ENCODE peak calls at places on chromosomes 16 and 17, in eight cellular contexts. One of them, this sample, is unnamed.

GRCh38 chr17:75842963-75843576 is 1.1 kb downstream of the UNC13D start:
- DNase-seq in AG20443: no peak
- DNase-seq in mucosa of gallbladder: no peak
- DNase-seq in cardiac fibroblast: no peak
- DNase-seq in esophagus squamous epithelium: no peak
- DNase-seq in stimulated activated CD4-positive, alpha-beta T cell treated with anti-CD3 and anti-CD28 coated beads, Interleukin-12 subunit alpha, Interleukin-12 subunit beta, amount 100 ng/mL, for 48 hours: no peak
- DNase-seq in NCI-H1092 treated with DMSO at 0.1 percent for 48 hours: no peak
- DNase-seq in germinal center: no peak
- DNase-seq in this sample: no peak

GRCh38 chr17:31544186-31544585 is 152.7 kb downstream of the RAB11FIP4 start:
- DNase-seq in AG20443: no peak
- DNase-seq in mucosa of gallbladder: no peak
- DNase-seq in cardiac fibroblast: no peak
- DNase-seq in esophagus squamous epithelium: no peak
- DNase-seq in stimulated activated CD4-positive, alpha-beta T cell treated with anti-CD3 and anti-CD28 coated beads, Interleukin-12 subunit alpha, Interleukin-12 subunit beta, amount 100 ng/mL, for 48 hours: no peak
- DNase-seq in NCI-H1092 treated with DMSO at 0.1 percent for 48 hours: no peak
- DNase-seq in germinal center: no peak
- DNase-seq in this sample: no peak

GRCh38 chr17:48564200-48565023 is 13.7 kb downstream of the HOXB4 start:
- DNase-seq in AG20443: peak
- DNase-seq in mucosa of gallbladder: no peak
- DNase-seq in cardiac fibroblast: no peak
- DNase-seq in esophagus squamous epithelium: no peak
- DNase-seq in stimulated activated CD4-positive, alpha-beta T cell treated with anti-CD3 and anti-CD28 coated beads, Interleukin-12 subunit alpha, Interleukin-12 subunit beta, amount 100 ng/mL, for 48 hours: no peak
- DNase-seq in NCI-H1092 treated with DMSO at 0.1 percent for 48 hours: no peak
- DNase-seq in germinal center: no peak
- DNase-seq in this sample: no peak

GRCh38 chr16:23356941-23357340 is 54.8 kb downstream of the SCNN1B start:
- DNase-seq in AG20443: no peak
- DNase-seq in mucosa of gallbladder: no peak
- DNase-seq in cardiac fibroblast: no peak
- DNase-seq in esophagus squamous epithelium: no peak
- DNase-seq in stimulated activated CD4-positive, alpha-beta T cell treated with anti-CD3 and anti-CD28 coated beads, Interleukin-12 subunit alpha, Interleukin-12 subunit beta, amount 100 ng/mL, for 48 hours: no peak
- DNase-seq in NCI-H1092 treated with DMSO at 0.1 percent for 48 hours: no peak
- DNase-seq in germinal center: no peak
- DNase-seq in this sample: no peak

GRCh38 chr16:3349175-3349574 is 6.5 kb upstream of the OR2C1 start:
- DNase-seq in AG20443: no peak
- DNase-seq in mucosa of gallbladder: no peak
- DNase-seq in cardiac fibroblast: no peak
- DNase-seq in esophagus squamous epithelium: no peak
- DNase-seq in stimulated activated CD4-positive, alpha-beta T cell treated with anti-CD3 and anti-CD28 coated beads, Interleukin-12 subunit alpha, Interleukin-12 subunit beta, amount 100 ng/mL, for 48 hours: no peak
- DNase-seq in NCI-H1092 treated with DMSO at 0.1 percent for 48 hours: no peak
- DNase-seq in germinal center: no peak
- DNase-seq in this sample: no peak

GRCh38 chr16:71676236-71676635 is 48.3 kb downstream of the PHLPP2 start:
- DNase-seq in AG20443: no peak
- DNase-seq in mucosa of gallbladder: no peak
- DNase-seq in cardiac fibroblast: no peak
- DNase-seq in esophagus squamous epithelium: no peak
- DNase-seq in stimulated activated CD4-positive, alpha-beta T cell treated with anti-CD3 and anti-CD28 coated beads, Interleukin-12 subunit alpha, Interleukin-12 subunit beta, amount 100 ng/mL, for 48 hours: no peak
- DNase-seq in NCI-H1092 treated with DMSO at 0.1 percent for 48 hours: no peak
- DNase-seq in germinal center: no peak
- DNase-seq in this sample: no peak

GRCh38 chr17:29582254-29582765 is 7.1 kb downstream of the GIT1 start:
- DNase-seq in AG20443: no peak
- DNase-seq in mucosa of gallbladder: no peak
- DNase-seq in cardiac fibroblast: no peak
- DNase-seq in esophagus squamous epithelium: no peak
- DNase-seq in stimulated activated CD4-positive, alpha-beta T cell treated with anti-CD3 and anti-CD28 coated beads, Interleukin-12 subunit alpha, Interleukin-12 subunit beta, amount 100 ng/mL, for 48 hours: no peak
- DNase-seq in NCI-H1092 treated with DMSO at 0.1 percent for 48 hours: no peak
- DNase-seq in germinal center: no peak
- DNase-seq in this sample: no peak

GRCh38 chr17:3867606-3868005 is 21.6 kb upstream of the NCBP3 start:
- DNase-seq in AG20443: no peak
- DNase-seq in mucosa of gallbladder: no peak
- DNase-seq in cardiac fibroblast: no peak
- DNase-seq in esophagus squamous epithelium: no peak
- DNase-seq in stimulated activated CD4-positive, alpha-beta T cell treated with anti-CD3 and anti-CD28 coated beads, Interleukin-12 subunit alpha, Interleukin-12 subunit beta, amount 100 ng/mL, for 48 hours: no peak
- DNase-seq in NCI-H1092 treated with DMSO at 0.1 percent for 48 hours: no peak
- DNase-seq in germinal center: no peak
- DNase-seq in this sample: no peak

GRCh38 chr17:8047769-8048110 is 8.9 kb downstream of the ALOX15B start:
- DNase-seq in AG20443: no peak
- DNase-seq in mucosa of gallbladder: no peak
- DNase-seq in cardiac fibroblast: no peak
- DNase-seq in esophagus squamous epithelium: no peak
- DNase-seq in stimulated activated CD4-positive, alpha-beta T cell treated with anti-CD3 and anti-CD28 coated beads, Interleukin-12 subunit alpha, Interleukin-12 subunit beta, amount 100 ng/mL, for 48 hours: no peak
- DNase-seq in NCI-H1092 treated with DMSO at 0.1 percent for 48 hours: no peak
- DNase-seq in germinal center: no peak
- DNase-seq in this sample: no peak

GRCh38 chr17:80892900-80893603 is 98.6 kb upstream of the CHMP6 start:
- DNase-seq in AG20443: peak
- DNase-seq in mucosa of gallbladder: no peak
- DNase-seq in cardiac fibroblast: peak
- DNase-seq in esophagus squamous epithelium: no peak
- DNase-seq in stimulated activated CD4-positive, alpha-beta T cell treated with anti-CD3 and anti-CD28 coated beads, Interleukin-12 subunit alpha, Interleukin-12 subunit beta, amount 100 ng/mL, for 48 hours: no peak
- DNase-seq in NCI-H1092 treated with DMSO at 0.1 percent for 48 hours: no peak
- DNase-seq in germinal center: no peak
- DNase-seq in this sample: peak

GRCh38 chr17:76707985-76708807 is 2.6 kb downstream of the MXRA7 start:
- DNase-seq in AG20443: no peak
- DNase-seq in mucosa of gallbladder: no peak
- DNase-seq in cardiac fibroblast: peak
- DNase-seq in esophagus squamous epithelium: no peak
- DNase-seq in stimulated activated CD4-positive, alpha-beta T cell treated with anti-CD3 and anti-CD28 coated beads, Interleukin-12 subunit alpha, Interleukin-12 subunit beta, amount 100 ng/mL, for 48 hours: no peak
- DNase-seq in NCI-H1092 treated with DMSO at 0.1 percent for 48 hours: no peak
- DNase-seq in germinal center: no peak
- DNase-seq in this sample: peak

GRCh38 chr16:79282806-79283205 is 317.7 kb downstream of the MAF start:
- DNase-seq in AG20443: no peak
- DNase-seq in mucosa of gallbladder: no peak
- DNase-seq in cardiac fibroblast: no peak
- DNase-seq in esophagus squamous epithelium: no peak
- DNase-seq in stimulated activated CD4-positive, alpha-beta T cell treated with anti-CD3 and anti-CD28 coated beads, Interleukin-12 subunit alpha, Interleukin-12 subunit beta, amount 100 ng/mL, for 48 hours: no peak
- DNase-seq in NCI-H1092 treated with DMSO at 0.1 percent for 48 hours: no peak
- DNase-seq in germinal center: no peak
- DNase-seq in this sample: no peak

GRCh38 chr16:9603316-9603715 is 511.9 kb downstream of the HAPSTR1 start:
- DNase-seq in AG20443: no peak
- DNase-seq in mucosa of gallbladder: no peak
- DNase-seq in cardiac fibroblast: no peak
- DNase-seq in esophagus squamous epithelium: no peak
- DNase-seq in stimulated activated CD4-positive, alpha-beta T cell treated with anti-CD3 and anti-CD28 coated beads, Interleukin-12 subunit alpha, Interleukin-12 subunit beta, amount 100 ng/mL, for 48 hours: no peak
- DNase-seq in NCI-H1092 treated with DMSO at 0.1 percent for 48 hours: no peak
- DNase-seq in germinal center: no peak
- DNase-seq in this sample: no peak

GRCh38 chr17:6086603-6087400 is 16.6 kb downstream of the WSCD1 start:
- DNase-seq in AG20443: no peak
- DNase-seq in mucosa of gallbladder: no peak
- DNase-seq in cardiac fibroblast: no peak
- DNase-seq in esophagus squamous epithelium: no peak
- DNase-seq in stimulated activated CD4-positive, alpha-beta T cell treated with anti-CD3 and anti-CD28 coated beads, Interleukin-12 subunit alpha, Interleukin-12 subunit beta, amount 100 ng/mL, for 48 hours: no peak
- DNase-seq in NCI-H1092 treated with DMSO at 0.1 percent for 48 hours: no peak
- DNase-seq in germinal center: no peak
- DNase-seq in this sample: no peak

GRCh38 chr17:61309857-61310256 is 89.8 kb upstream of the TBX2 start:
- DNase-seq in AG20443: peak
- DNase-seq in mucosa of gallbladder: no peak
- DNase-seq in cardiac fibroblast: peak
- DNase-seq in esophagus squamous epithelium: no peak
- DNase-seq in stimulated activated CD4-positive, alpha-beta T cell treated with anti-CD3 and anti-CD28 coated beads, Interleukin-12 subunit alpha, Interleukin-12 subunit beta, amount 100 ng/mL, for 48 hours: no peak
- DNase-seq in NCI-H1092 treated with DMSO at 0.1 percent for 48 hours: no peak
- DNase-seq in germinal center: no peak
- DNase-seq in this sample: peak

GRCh38 chr17:39618252-39618913 is 8.4 kb upstream of the PPP1R1B start:
- DNase-seq in AG20443: peak
- DNase-seq in mucosa of gallbladder: no peak
- DNase-seq in cardiac fibroblast: no peak
- DNase-seq in esophagus squamous epithelium: no peak
- DNase-seq in stimulated activated CD4-positive, alpha-beta T cell treated with anti-CD3 and anti-CD28 coated beads, Interleukin-12 subunit alpha, Interleukin-12 subunit beta, amount 100 ng/mL, for 48 hours: no peak
- DNase-seq in NCI-H1092 treated with DMSO at 0.1 percent for 48 hours: peak
- DNase-seq in germinal center: no peak
- DNase-seq in this sample: no peak

GRCh38 chr16:47643610-47644009 is 182.5 kb downstream of the PHKB start:
- DNase-seq in AG20443: no peak
- DNase-seq in mucosa of gallbladder: no peak
- DNase-seq in cardiac fibroblast: no peak
- DNase-seq in esophagus squamous epithelium: no peak
- DNase-seq in stimulated activated CD4-positive, alpha-beta T cell treated with anti-CD3 and anti-CD28 coated beads, Interleukin-12 subunit alpha, Interleukin-12 subunit beta, amount 100 ng/mL, for 48 hours: no peak
- DNase-seq in NCI-H1092 treated with DMSO at 0.1 percent for 48 hours: no peak
- DNase-seq in germinal center: no peak
- DNase-seq in this sample: peak

GRCh38 chr17:7018331-7018964 is 4.4 kb upstream of the BCL6B start:
- DNase-seq in AG20443: peak
- DNase-seq in mucosa of gallbladder: no peak
- DNase-seq in cardiac fibroblast: no peak
- DNase-seq in esophagus squamous epithelium: no peak
- DNase-seq in stimulated activated CD4-positive, alpha-beta T cell treated with anti-CD3 and anti-CD28 coated beads, Interleukin-12 subunit alpha, Interleukin-12 subunit beta, amount 100 ng/mL, for 48 hours: no peak
- DNase-seq in NCI-H1092 treated with DMSO at 0.1 percent for 48 hours: no peak
- DNase-seq in germinal center: no peak
- DNase-seq in this sample: no peak

GRCh38 chr17:42928714-42929496 is 28.3 kb downstream of the G6PC1 start:
- DNase-seq in AG20443: peak
- DNase-seq in mucosa of gallbladder: peak
- DNase-seq in cardiac fibroblast: peak
- DNase-seq in esophagus squamous epithelium: no peak
- DNase-seq in stimulated activated CD4-positive, alpha-beta T cell treated with anti-CD3 and anti-CD28 coated beads, Interleukin-12 subunit alpha, Interleukin-12 subunit beta, amount 100 ng/mL, for 48 hours: peak
- DNase-seq in NCI-H1092 treated with DMSO at 0.1 percent for 48 hours: peak
- DNase-seq in germinal center: peak
- DNase-seq in this sample: peak

GRCh38 chr16:57265850-57266530 is 18.5 kb downstream of the PLLP start:
- DNase-seq in AG20443: peak
- DNase-seq in mucosa of gallbladder: peak
- DNase-seq in cardiac fibroblast: peak
- DNase-seq in esophagus squamous epithelium: no peak
- DNase-seq in stimulated activated CD4-positive, alpha-beta T cell treated with anti-CD3 and anti-CD28 coated beads, Interleukin-12 subunit alpha, Interleukin-12 subunit beta, amount 100 ng/mL, for 48 hours: no peak
- DNase-seq in NCI-H1092 treated with DMSO at 0.1 percent for 48 hours: no peak
- DNase-seq in germinal center: no peak
- DNase-seq in this sample: no peak

GRCh38 chr17:55576237-55576998 is 65.2 kb upstream of the SMIM36 start:
- DNase-seq in AG20443: peak
- DNase-seq in mucosa of gallbladder: no peak
- DNase-seq in cardiac fibroblast: peak
- DNase-seq in esophagus squamous epithelium: no peak
- DNase-seq in stimulated activated CD4-positive, alpha-beta T cell treated with anti-CD3 and anti-CD28 coated beads, Interleukin-12 subunit alpha, Interleukin-12 subunit beta, amount 100 ng/mL, for 48 hours: no peak
- DNase-seq in NCI-H1092 treated with DMSO at 0.1 percent for 48 hours: no peak
- DNase-seq in germinal center: peak
- DNase-seq in this sample: peak

GRCh38 chr17:77349976-77350830 is 209.4 kb downstream of the SEC14L1 start:
- DNase-seq in AG20443: peak
- DNase-seq in mucosa of gallbladder: peak
- DNase-seq in cardiac fibroblast: peak
- DNase-seq in esophagus squamous epithelium: no peak
- DNase-seq in stimulated activated CD4-positive, alpha-beta T cell treated with anti-CD3 and anti-CD28 coated beads, Interleukin-12 subunit alpha, Interleukin-12 subunit beta, amount 100 ng/mL, for 48 hours: no peak
- DNase-seq in NCI-H1092 treated with DMSO at 0.1 percent for 48 hours: no peak
- DNase-seq in germinal center: no peak
- DNase-seq in this sample: peak

GRCh38 chr16:31354394-31355291 is at the start of gene ITGAX:
- DNase-seq in AG20443: no peak
- DNase-seq in mucosa of gallbladder: peak
- DNase-seq in cardiac fibroblast: peak
- DNase-seq in esophagus squamous epithelium: no peak
- DNase-seq in stimulated activated CD4-positive, alpha-beta T cell treated with anti-CD3 and anti-CD28 coated beads, Interleukin-12 subunit alpha, Interleukin-12 subunit beta, amount 100 ng/mL, for 48 hours: peak
- DNase-seq in NCI-H1092 treated with DMSO at 0.1 percent for 48 hours: no peak
- DNase-seq in germinal center: peak
- DNase-seq in this sample: no peak

GRCh38 chr17:79915850-79916430 is 76.7 kb upstream of the CBX4 start:
- DNase-seq in AG20443: peak
- DNase-seq in mucosa of gallbladder: peak
- DNase-seq in cardiac fibroblast: peak
- DNase-seq in esophagus squamous epithelium: no peak
- DNase-seq in stimulated activated CD4-positive, alpha-beta T cell treated with anti-CD3 and anti-CD28 coated beads, Interleukin-12 subunit alpha, Interleukin-12 subunit beta, amount 100 ng/mL, for 48 hours: no peak
- DNase-seq in NCI-H1092 treated with DMSO at 0.1 percent for 48 hours: no peak
- DNase-seq in germinal center: peak
- DNase-seq in this sample: no peak